ENCODE peak calls at places on chromosome 1, in nine cellular contexts. G, C, Z, Q, A, S, K, H and I are unnamed samples.

GRCh38 chr1:29547300-29547699 is 311.0 kb downstream of the PTPRU start:
- DNase-seq in G (no peak), C (no peak), Z (no peak), Q (no peak), A (no peak), S (no peak), K (no peak), H (peak; percentile 10), I (no peak)

GRCh38 chr1:184622136-184622823 is 132.4 kb downstream of the EDEM3 start:
- DNase-seq in G (peak; percentile 77), C (peak; percentile 81), Z (peak; percentile 95), Q (peak; percentile 64), A (peak; percentile 69), S (peak; percentile 94), K (peak; percentile 95), H (peak; percentile 89), I (no peak)

GRCh38 chr1:245971711-245972085 is 535.4 kb downstream of the SMYD3 start:
- DNase-seq in G (peak; percentile 11), C (no peak), Z (no peak), Q (no peak), A (no peak), S (peak; percentile 60), K (no peak), H (no peak), I (no peak)

GRCh38 chr1:115229016-115229415 is 109.0 kb downstream of the NGF start:
- DNase-seq in G (peak; percentile 33), C (no peak), Z (no peak), Q (no peak), A (no peak), S (no peak), K (no peak), H (no peak), I (peak; percentile 51)

GRCh38 chr1:59685666-59686065 is 129.1 kb upstream of the HOOK1 start:
- DNase-seq in G (no peak), C (no peak), Z (no peak), Q (no peak), A (no peak), S (no peak), K (no peak), H (no peak), I (no peak)

GRCh38 chr1:92695104-92695503 is 89.8 kb downstream of the EVI5 start:
- DNase-seq in G (no peak), C (no peak), Z (no peak), Q (no peak), A (no peak), S (no peak), K (no peak), H (no peak), I (no peak)

GRCh38 chr1:11806307-11806936 is 431 bp downstream of the CLCN6 start:
- DNase-seq in G (peak; percentile 27), C (peak; percentile 60), Z (no peak), Q (peak; percentile 87), A (no peak), S (peak; percentile 57), K (no peak), H (peak; percentile 66), I (peak; percentile 33)

GRCh38 chr1:30751830-30752650 is 5.5 kb downstream of the LAPTM5 start:
- DNase-seq in G (no peak), C (no peak), Z (no peak), Q (no peak), A (no peak), S (no peak), K (no peak), H (no peak), I (no peak)

GRCh38 chr1:171438441-171438840 is 46.9 kb upstream of the PRRC2C start:
- DNase-seq in G (peak; percentile 95), C (peak; percentile 42), Z (peak; percentile 97), Q (peak; percentile 25), A (peak; percentile 92), S (peak; percentile 93), K (peak; percentile 97), H (peak; percentile 72), I (peak; percentile 98)

GRCh38 chr1:171432473-171432872 is 52.9 kb upstream of the PRRC2C start:
- DNase-seq in G (no peak), C (no peak), Z (no peak), Q (no peak), A (no peak), S (no peak), K (no peak), H (no peak), I (no peak)

GRCh38 chr1:171431994-171432393 is 53.3 kb upstream of the PRRC2C start:
- DNase-seq in G (no peak), C (no peak), Z (no peak), Q (no peak), A (no peak), S (no peak), K (no peak), H (no peak), I (no peak)

GRCh38 chr1:171433451-171433850 is 51.9 kb upstream of the PRRC2C start:
- DNase-seq in G (peak; percentile 48), C (no peak), Z (no peak), Q (no peak), A (peak; percentile 7), S (peak; percentile 16), K (peak; percentile 87), H (no peak), I (peak; percentile 86)

DNA sequence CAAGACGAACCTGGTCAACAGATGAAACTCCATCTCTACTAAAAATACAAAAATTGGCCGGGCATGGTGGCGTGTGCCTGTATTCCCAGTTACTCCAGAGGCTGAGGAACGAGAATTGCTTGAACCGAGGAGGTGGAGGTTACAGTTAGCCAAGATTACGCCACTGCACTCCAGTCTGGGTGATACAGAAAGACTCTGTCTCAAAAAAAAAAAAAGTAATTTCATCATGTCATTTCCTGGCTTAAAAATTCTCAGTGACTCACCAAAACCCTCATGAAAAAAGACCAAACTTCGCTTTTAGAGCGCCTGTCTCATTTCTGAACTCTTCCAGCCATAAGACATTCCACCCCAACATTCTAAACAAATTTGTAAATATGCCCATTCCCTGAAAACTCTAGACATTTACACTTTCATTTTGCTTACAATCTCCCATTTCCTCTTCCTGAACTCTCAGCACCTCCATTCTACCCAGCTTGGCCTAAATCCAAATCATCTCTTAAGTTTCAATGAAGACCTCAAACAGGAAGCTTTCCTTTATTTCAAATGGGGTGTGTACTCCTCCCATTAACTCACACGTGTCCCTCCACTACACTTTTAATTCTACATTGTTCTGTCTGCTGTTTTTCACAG is 50.5 kb upstream of the PRRC2C start:
- DNase-seq in G (peak; percentile 69), C (peak; percentile 27), Z (peak; percentile 71), Q (peak; percentile 28), A (peak; percentile 63), S (peak; percentile 74), K (peak; percentile 90), H (peak; percentile 69), I (peak; percentile 92)
- H3K4me3 ChIP-seq in G (no peak overlapping the region), C (no peak overlapping the region), Z (no peak overlapping the region), Q (no peak overlapping the region), A (peak overlapping the region; percentile 27), S (peak overlapping the region; percentile 10), K (no peak overlapping the region), H (no peak overlapping the region), I (no peak overlapping the region)

DNA sequence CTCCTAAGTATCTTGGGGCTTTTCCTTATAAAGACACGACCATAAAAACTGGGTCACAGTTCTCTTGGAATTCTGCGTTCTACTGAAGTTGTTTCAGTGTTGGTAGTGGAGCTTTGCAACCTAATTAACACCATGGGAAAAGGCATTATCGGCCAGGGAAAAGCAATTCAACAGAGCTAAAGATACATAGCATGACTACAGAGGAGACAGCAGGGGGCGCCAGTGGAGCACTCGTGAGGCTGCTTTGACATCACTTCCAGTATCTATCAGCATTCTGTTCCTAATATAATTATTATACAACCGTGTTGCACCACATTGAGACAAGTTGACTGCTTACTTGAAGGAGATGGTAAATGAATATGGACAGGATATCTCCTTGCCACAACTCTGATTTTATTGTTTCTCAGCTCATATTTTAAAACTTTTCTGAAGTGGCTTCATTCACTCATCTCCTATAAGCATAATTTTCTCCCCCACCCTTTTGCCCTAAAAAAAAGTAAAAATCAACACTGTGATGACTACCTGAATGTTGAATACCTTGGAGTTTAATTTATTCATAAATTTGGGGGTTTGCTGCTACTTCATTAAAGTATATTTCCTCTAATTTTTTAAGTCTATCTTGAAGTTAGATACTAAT is 39.4 kb downstream of the ZP4 start:
- DNase-seq in G (peak; percentile 41), C (peak; percentile 77), Z (no peak), Q (peak; percentile 26), A (no peak), S (no peak), K (peak; percentile 61), H (no peak), I (peak; percentile 77)
- TF ChIP-seq CTCF in G (peak; percentile 87), C (peak; percentile 56), Z (peak; percentile 21), Q (peak; percentile 14), A (peak; percentile 43), S (peak; percentile 10), K (peak; percentile 80), H (peak; percentile 6), I (peak; percentile 84)

DNA sequence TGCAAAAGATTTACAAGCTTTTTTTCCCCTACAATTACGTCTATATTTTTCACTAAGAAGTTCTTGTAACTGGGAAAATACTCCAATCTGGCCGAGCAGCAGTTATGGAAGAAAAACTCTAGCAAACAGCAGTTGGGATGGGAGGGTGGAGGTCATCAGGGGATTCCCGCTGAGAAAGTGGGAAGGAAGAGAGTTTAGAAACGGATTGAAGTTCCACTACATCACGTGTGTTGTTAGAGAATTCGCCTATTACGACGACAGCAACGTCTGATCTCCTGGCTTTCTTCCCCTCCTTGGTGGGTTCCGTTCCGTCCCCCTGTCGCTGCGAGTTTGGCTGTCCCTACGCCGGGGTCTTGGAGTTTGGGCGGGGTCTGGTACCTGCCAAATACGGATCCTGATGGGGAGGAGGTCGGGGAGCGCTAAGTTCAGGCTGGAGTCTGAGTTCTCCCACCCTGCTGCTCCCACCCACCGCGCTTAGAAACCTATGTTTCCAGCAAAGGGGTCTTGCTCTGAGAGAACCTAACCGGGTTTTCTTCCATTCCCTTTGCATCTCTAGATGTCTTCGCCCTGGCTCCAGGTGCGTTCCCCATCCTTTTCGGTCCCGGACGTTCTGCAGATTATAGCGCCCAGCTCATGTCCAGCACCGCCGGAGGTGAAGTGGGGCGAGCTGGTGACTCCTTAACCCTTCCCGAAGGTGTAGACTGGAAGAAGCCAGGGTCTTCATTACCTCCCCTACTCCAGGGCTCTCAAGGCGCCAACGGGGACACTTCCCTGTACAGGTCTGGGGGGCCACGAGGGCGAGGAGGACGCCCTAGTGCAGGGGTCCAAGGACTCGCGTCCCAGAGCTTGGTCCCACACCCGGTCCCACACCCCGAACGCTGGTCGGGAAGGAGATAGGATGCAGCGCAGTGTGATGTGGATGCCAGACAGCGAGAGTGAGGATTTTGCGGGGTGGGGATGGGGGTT is 688 bp upstream of the KCNK2 start:
- DNase-seq in G (no peak), C (peak; percentile 4), Z (no peak), Q (no peak), A (no peak), S (peak; percentile 55), K (no peak), H (no peak), I (no peak)
- H3K4me3 ChIP-seq in G (peak overlapping the region; percentile 52), C (peak overlapping the region; percentile 68), Z (peak overlapping the region; percentile 59), Q (no peak overlapping the region), A (peak overlapping the region; percentile 78), S (peak overlapping the region; percentile 74), K (peak overlapping the region; percentile 60), H (peak overlapping the region; percentile 33), I (peak overlapping the region; percentile 42)

GRCh38 chr1:22710688-22711024 is at the start of gene EPHB2:
- DNase-seq in G (peak; percentile 24), C (peak; percentile 74), Z (no peak), Q (no peak), A (no peak), S (no peak), K (no peak), H (no peak), I (peak; percentile 53)

GRCh38 chr1:22711071-22711470 is 432 bp downstream of the EPHB2 start:
- DNase-seq in G (no peak), C (peak; percentile 41), Z (no peak), Q (no peak), A (no peak), S (no peak), K (no peak), H (no peak), I (peak; percentile 17)

GRCh38 chr1:22708777-22709176 is 1.9 kb upstream of the EPHB2 start:
- DNase-seq in G (no peak), C (no peak), Z (no peak), Q (no peak), A (no peak), S (no peak), K (no peak), H (no peak), I (no peak)

GRCh38 chr1:22709891-22710687 is 550 bp upstream of the EPHB2 start:
- DNase-seq in G (peak; percentile 19), C (peak; percentile 79), Z (no peak), Q (no peak), A (no peak), S (peak; percentile 72), K (peak; percentile 59), H (no peak), I (peak; percentile 53)

GRCh38 chr1:22709227-22709626 is 1.4 kb upstream of the EPHB2 start:
- DNase-seq in G (no peak), C (no peak), Z (no peak), Q (no peak), A (no peak), S (no peak), K (no peak), H (no peak), I (no peak)
- TF ChIP-seq CTCF in G (peak; percentile 15), C (peak; percentile 12), Z (peak; percentile 54), Q (no peak), A (peak; percentile 45), S (peak; percentile 23), K (peak; percentile 40), H (no peak), I (peak; percentile 33)